ENCODE peak calls at places on chromosomes 11 and 22, in four cellular contexts. C is NCI-H1092; W is mesendoderm; M is stimulated activated CD4-positive, alpha-beta T cell treated with anti-CD3 and anti-CD28 coated beads, TNF-alpha, amount 100 ng/mL, for 4 hours. B is an unnamed sample.

GRCh38 chr11:14499178-14499559 is 442 bp downstream of the COPB1 start:
- DNase-seq in C (peak; percentile 22), W (no peak), M (no peak), B (peak; percentile 58)

GRCh38 chr11:45110562-45110961 is 35.9 kb upstream of the PRDM11 start:
- DNase-seq in C (peak; percentile 75), M (no peak), W (peak; percentile 81), B (peak; percentile 75)

GRCh38 chr11:69645801-69646492 is 5.0 kb downstream of the CCND1 start:
- DNase-seq in W (no peak), C (no peak), M (no peak), B (peak; percentile 23)

GRCh38 chr11:58763120-58763490 is 31.4 kb upstream of the GLYAT start:
- DNase-seq in M (no peak), C (no peak), W (no peak), B (no peak)

GRCh38 chr11:27058456-27058855 is 17.8 kb downstream of the BBOX1 start:
- DNase-seq in W (no peak), M (no peak), C (no peak), B (peak; percentile 31)

GRCh38 chr11:34654491-34655334 is 33.8 kb downstream of the EHF start:
- DNase-seq in C (no peak), M (no peak), W (peak; percentile 90), B (peak; percentile 75)

GRCh38 chr11:93189462-93189861 is 8.3 kb downstream of the SLC36A4 start:
- DNase-seq in W (no peak), C (no peak), M (no peak), B (no peak)

GRCh38 chr11:24489477-24489876 is 7.4 kb upstream of the LUZP2 start:
- DNase-seq in W (no peak), M (no peak), C (no peak), B (no peak)

GRCh38 chr11:115623021-115623451 is 118.8 kb upstream of the CADM1 start:
- DNase-seq in M (no peak), C (no peak), W (peak; percentile 39), B (peak; percentile 84)

GRCh38 chr11:70443043-70444030 is 45.0 kb downstream of the CTTN start:
- DNase-seq in C (no peak), W (no peak), M (no peak), B (no peak)

GRCh38 chr22:38240734-38241252 is 32.0 kb downstream of the TMEM184B start:
- DNase-seq in C (no peak), W (peak; percentile 95), M (no peak), B (peak; percentile 93)

GRCh38 chr11:132311703-132312102 is 941.3 kb downstream of the NTM start:
- DNase-seq in M (no peak), C (no peak), W (no peak), B (no peak)

GRCh38 chr22:22710719-22711531 is 66.5 kb downstream of the GGTLC2 start:
- DNase-seq in M (peak; percentile 54), W (peak; percentile 37), C (peak; percentile 10), B (peak; percentile 28)

GRCh38 chr11:16982809-16983208 is 31.4 kb downstream of the PLEKHA7 start:
- DNase-seq in C (no peak), W (no peak), M (no peak), B (peak; percentile 7)

GRCh38 chr22:44261861-44262595 is 50.7 kb downstream of the SHISAL1 start:
- DNase-seq in C (no peak), W (no peak), M (no peak), B (no peak)

GRCh38 chr11:10476342-10476741 is 21.3 kb downstream of the AMPD3 start:
- DNase-seq in W (no peak), M (no peak), C (no peak), B (no peak)

GRCh38 chr11:13465909-13466371 is 2.9 kb upstream of the BTBD10 start:
- DNase-seq in W (no peak), M (no peak), C (peak; percentile 3), B (peak; percentile 54)